ENCODE peak calls at places on chromosomes 1 and 21, in five cellular contexts. A, G, B, Z and R are unnamed samples.

GRCh38 chr1:14118691-14119485 is 418.9 kb downstream of the PRDM2 start:
- DNase-seq in A (no peak), G (no peak), B (no peak), Z (no peak), R (no peak)

GRCh38 chr1:173103006-173103405 is 52.3 kb upstream of the TNFSF18 start:
- DNase-seq in A (no peak), G (no peak), B (no peak), Z (no peak), R (no peak)

GRCh38 chr1:162056043-162056442 is 13.4 kb upstream of the NOS1AP start:
- DNase-seq in A (peak; percentile 66), G (peak; percentile 64), B (peak; percentile 74), Z (peak; percentile 70), R (peak; percentile 72)

GRCh38 chr1:99643021-99643779 is 2.7 kb upstream of the PALMD start:
- DNase-seq in A (no peak), G (no peak), B (no peak), Z (no peak), R (no peak)

GRCh38 chr21:35663856-35664606 is 396.3 kb downstream of the SETD4 start:
- DNase-seq in A (no peak), G (no peak), B (no peak), Z (no peak), R (no peak)

GRCh38 chr1:152189657-152190442 is 30.8 kb upstream of the RPTN start:
- DNase-seq in A (peak; percentile 60), G (no peak), B (peak; percentile 63), Z (peak; percentile 31), R (peak; percentile 85)

GRCh38 chr1:20250346-20250989 is 40.2 kb upstream of the VWA5B1 start:
- DNase-seq in A (no peak), G (no peak), B (no peak), Z (peak; percentile 68), R (no peak)

GRCh38 chr21:42125571-42126544 is 54.7 kb downstream of the UMODL1 start:
- DNase-seq in A (peak; percentile 46), G (no peak), B (no peak), Z (peak; percentile 39), R (peak; percentile 49)

GRCh38 chr1:17422461-17422860 is 17.0 kb downstream of the RCC2 start:
- DNase-seq in A (no peak), G (no peak), B (no peak), Z (no peak), R (no peak)

GRCh38 chr1:39575191-39576015 is 1.2 kb downstream of the PABPC4 start:
- DNase-seq in A (peak; percentile 78), G (no peak), B (no peak), Z (peak; percentile 16), R (no peak)

GRCh38 chr1:209587778-209588177 is 4.3 kb downstream of the CAMK1G start:
- DNase-seq in A (no peak), G (no peak), B (no peak), Z (no peak), R (no peak)

GRCh38 chr1:17564458-17565393 is 25.2 kb downstream of the ARHGEF10L start:
- DNase-seq in A (no peak), G (no peak), B (no peak), Z (peak; percentile 44), R (no peak)

GRCh38 chr1:17673335-17674075 is 81.6 kb upstream of the ACTL8 start:
- DNase-seq in A (no peak), G (no peak), B (no peak), Z (no peak), R (no peak)

GRCh38 chr1:1440941-1441888 is 5.7 kb downstream of the VWA1 start:
- DNase-seq in A (peak; percentile 94), G (no peak), B (no peak), Z (peak; percentile 41), R (no peak)

GRCh38 chr1:162040657-162041056 is 17.0 kb upstream of the OLFML2B start:
- DNase-seq in A (peak; percentile 18), G (no peak), B (peak; percentile 34), Z (peak; percentile 12), R (peak; percentile 50)

GRCh38 chr1:247407180-247407616 is 8.8 kb upstream of the NLRP3 start:
- DNase-seq in A (no peak), G (no peak), B (no peak), Z (no peak), R (no peak)

GRCh38 chr1:44485229-44485932 is 80.3 kb downstream of the RNF220 start:
- DNase-seq in A (peak; percentile 87), G (no peak), B (no peak), Z (no peak), R (no peak)

GRCh38 chr1:215114154-215114933 is 31.8 kb downstream of the KCNK2 start:
- DNase-seq in A (no peak), G (no peak), B (peak; percentile 82), Z (no peak), R (no peak)

GRCh38 chr1:224333939-224334701 is 4.1 kb upstream of the NVL start:
- DNase-seq in A (peak; percentile 40), G (no peak), B (no peak), Z (no peak), R (no peak)

GRCh38 chr1:63920154-63921117 is 146.6 kb downstream of the ROR1 start:
- DNase-seq in A (no peak), G (no peak), B (no peak), Z (no peak), R (no peak)

GRCh38 chr1:206956313-206956597 is 10.0 kb upstream of the PIGR start:
- DNase-seq in A (no peak), G (no peak), B (no peak), Z (no peak), R (no peak)

GRCh38 chr21:38470762-38471161 is 27.5 kb downstream of the ERG start:
- DNase-seq in A (no peak), G (no peak), B (no peak), Z (no peak), R (no peak)
- TF ChIP-seq YY1 in A (no peak), G (no peak), B (no peak), Z (no peak), R (no peak)

DNA sequence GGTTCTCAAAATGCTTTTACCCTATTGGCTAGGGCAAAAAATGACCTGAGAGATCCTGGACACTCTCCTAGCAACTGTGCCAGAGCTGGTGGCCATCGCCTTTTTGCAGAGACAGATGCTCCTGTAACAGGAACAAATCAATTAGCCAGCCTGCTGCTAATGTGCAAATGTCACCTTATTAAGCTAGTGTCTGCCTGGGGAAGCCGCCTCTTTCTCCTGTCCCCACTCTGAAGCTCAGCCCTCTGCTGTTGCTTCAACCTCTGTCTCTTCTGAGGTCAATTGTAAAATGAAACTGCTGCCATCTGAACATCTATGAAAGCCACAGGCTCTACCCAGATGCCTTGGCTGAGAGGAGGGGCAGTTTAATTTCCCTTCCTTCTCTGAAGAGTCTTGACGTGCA is 85.5 kb upstream of the CACNA1E start:
- DNase-seq in A (no peak), G (no peak), B (no peak), Z (no peak), R (no peak)
- H3K4me1 ChIP-seq in A (no peaks in the 10 kb centered on the region), G (no peaks in the 10 kb centered on the region), B (no peaks in the 10 kb centered on the region), Z (no peaks in the 10 kb centered on the region), R (no peaks in the 10 kb centered on the region)

DNA sequence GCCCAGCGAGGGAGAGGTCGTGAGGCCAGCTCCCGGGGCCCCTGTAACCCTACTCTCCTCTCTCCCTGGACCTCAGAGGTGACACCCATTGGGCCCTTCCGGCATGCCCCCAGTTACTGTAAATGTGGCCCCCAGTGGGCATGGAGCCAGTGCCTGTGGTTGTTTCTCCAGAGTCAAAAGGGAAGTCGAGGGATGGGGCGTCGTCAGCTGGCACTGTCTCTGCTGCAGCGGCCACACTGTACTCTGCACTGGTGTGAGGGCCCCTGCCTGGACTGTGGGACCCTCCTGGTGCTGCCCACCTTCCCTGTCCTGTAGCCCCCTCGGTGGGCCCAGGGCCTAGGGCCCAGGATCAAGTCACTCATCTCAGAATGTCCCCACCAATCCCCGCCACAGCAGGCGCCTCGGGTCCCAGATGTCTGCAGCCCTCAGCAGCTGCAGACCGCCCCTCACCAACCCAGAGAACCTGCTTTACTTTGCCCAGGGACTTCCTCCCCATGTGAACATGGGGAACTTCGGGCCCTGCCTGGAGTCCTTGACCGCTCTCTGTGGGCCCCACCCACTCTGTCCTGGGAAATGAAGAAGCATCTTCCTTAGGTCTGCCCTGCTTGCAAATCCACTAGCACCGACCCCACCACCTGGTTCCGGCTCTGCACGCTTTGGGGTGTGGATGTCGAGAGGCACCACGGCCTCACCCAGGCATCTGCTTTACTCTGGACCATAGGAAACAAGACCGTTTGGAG is 23.7 kb upstream of the TNFRSF1B start:
- DNase-seq in A (no peak), G (no peak), B (no peak), Z (no peak), R (no peak)
- H3K4me3 ChIP-seq in A (no peak overlapping the region), G (no peak overlapping the region), B (no peak overlapping the region), Z (no peak overlapping the region), R (no peak overlapping the region)

GRCh38 chr1:75797606-75798216 is 1.0 kb downstream of the MSH4 start:
- DNase-seq in A (no peak), G (no peak), B (no peak), Z (no peak), R (no peak)
- TF ChIP-seq YY1 in A (no peak), G (no peak), B (no peak), Z (no peak), R (no peak)

DNA sequence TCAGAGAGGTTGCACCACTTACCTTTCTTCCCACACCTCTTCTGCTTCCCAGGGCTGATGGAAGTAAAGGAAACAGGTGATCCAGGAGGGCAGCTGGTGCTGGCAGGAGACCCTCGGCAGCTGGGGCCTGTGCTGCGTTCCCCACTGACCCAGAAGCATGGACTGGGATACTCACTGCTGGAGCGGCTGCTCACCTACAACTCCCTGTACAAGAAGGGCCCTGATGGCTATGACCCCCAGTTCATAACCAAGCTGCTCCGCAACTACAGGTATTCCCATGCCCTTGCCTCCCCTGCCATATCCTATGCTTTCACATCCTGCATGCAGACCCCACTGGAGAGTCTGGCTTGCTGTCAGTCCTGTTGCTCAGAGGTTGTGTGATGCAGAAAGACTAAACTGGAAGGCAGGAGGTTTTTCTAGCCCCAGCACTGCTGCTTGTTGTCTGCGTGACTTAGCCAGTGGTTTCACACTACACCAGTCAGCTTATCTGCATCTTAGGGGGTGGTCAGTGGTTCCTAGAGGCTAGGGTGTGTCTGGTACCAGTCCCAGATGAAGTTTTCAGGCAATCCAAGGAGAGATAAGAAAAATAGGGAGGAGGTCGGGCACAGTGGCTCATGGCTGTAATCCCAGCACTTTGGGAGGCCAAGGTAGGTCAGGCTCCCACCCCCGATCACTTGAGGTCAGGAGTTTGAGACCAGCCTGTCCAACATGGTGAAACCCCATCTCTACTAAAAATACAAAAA is 10.2 kb downstream of the RHOC start:
- DNase-seq in A (peak; percentile 69), G (no peak), B (no peak), Z (no peak), R (no peak)
- H3K4me1 ChIP-seq in A (peaks cover 54% of the 10 kb centered on the region), G (peaks cover 33% of the 10 kb centered on the region), B (peaks cover 36% of the 10 kb centered on the region), Z (peaks cover 50% of the 10 kb centered on the region), R (peaks cover 38% of the 10 kb centered on the region)